ENCODE peak calls at places on chromosomes 2 and 18, in six cellular contexts. Y is HepG2, E is K562, J is NB4, W is GM12878, N is endothelial cell of umbilical vein. P is an unnamed sample.

GRCh38 chr2:118168606-118169005 is 80.3 kb downstream of the INSIG2 start:
- DNase-seq in W (no peak), E (no peak), N (no peak), Y (peak; percentile 21), J (no peak), P (no peak)

GRCh38 chr2:15084826-15085489 is 452.4 kb downstream of the LRATD1 start:
- DNase-seq in J (no peak), Y (no peak), N (no peak), E (no peak), W (no peak), P (no peak)

GRCh38 chr2:20194097-20194989 is 30.6 kb downstream of the SDC1 start:
- DNase-seq in Y (no peak), J (no peak), E (no peak), N (no peak), W (no peak), P (no peak)

GRCh38 chr2:207847807-207848544 is 78.3 kb upstream of the FZD5 start:
- DNase-seq in W (no peak), J (peak; percentile 15), E (no peak), N (peak; percentile 97), Y (peak; percentile 99), P (no peak)

GRCh38 chr2:69205076-69205475 is 182.0 kb downstream of the GFPT1 start:
- DNase-seq in J (no peak), N (no peak), W (no peak), E (no peak), Y (no peak), P (no peak)

GRCh38 chr18:28574175-28574574 is 397.2 kb upstream of the CDH2 start:
- DNase-seq in W (no peak), E (no peak), N (no peak), J (no peak), Y (no peak), P (no peak)

GRCh38 chr2:114201781-114202180 is 240.7 kb upstream of the DPP10 start:
- DNase-seq in E (peak; percentile 3), N (no peak), W (no peak), Y (peak; percentile 28), J (peak; percentile 23), P (no peak)

GRCh38 chr2:53317863-53318262 is 449.7 kb upstream of the CHAC2 start:
- DNase-seq in E (no peak), Y (no peak), N (no peak), J (no peak), W (no peak), P (no peak)

GRCh38 chr2:201109186-201109585 is 6.8 kb upstream of the CFLAR start:
- DNase-seq in E (no peak), W (no peak), J (no peak), Y (no peak), N (no peak), P (no peak)

GRCh38 chr18:42564761-42565160 is 550.7 kb downstream of the RIT2 start:
- DNase-seq in W (no peak), Y (no peak), J (no peak), N (no peak), E (no peak), P (no peak)

GRCh38 chr2:96264086-96264485 is 1.7 kb downstream of the TMEM127 start:
- DNase-seq in W (no peak), Y (no peak), E (no peak), J (no peak), N (no peak), P (no peak)

GRCh38 chr2:100752628-100753333 is 67.2 kb upstream of the NPAS2 start:
- DNase-seq in Y (peak; percentile 67), E (no peak), N (no peak), J (peak; percentile 58), W (no peak), P (peak; percentile 59)

GRCh38 chr2:102142829-102143449 is 393 bp downstream of the IL1R1 start:
- DNase-seq in Y (peak; percentile 39), E (peak; percentile 38), N (no peak), W (no peak), J (peak; percentile 61), P (peak; percentile 31)

GRCh38 chr2:129872438-129872837 is 107.0 kb upstream of the RAB6C start:
- DNase-seq in J (no peak), E (no peak), W (no peak), N (no peak), Y (no peak), P (no peak)

GRCh38 chr2:169365093-169365483 is 2.8 kb upstream of the LRP2 start:
- DNase-seq in E (no peak), J (peak; percentile 15), Y (no peak), W (no peak), N (no peak), P (no peak)

GRCh38 chr18:26480897-26481795 is 67.2 kb downstream of the KCTD1 start:
- DNase-seq in J (no peak), E (no peak), W (no peak), N (peak; percentile 92), Y (peak; percentile 5), P (peak; percentile 68)

GRCh38 chr18:36476433-36476832 is 178.9 kb downstream of the FHOD3 start:
- DNase-seq in N (no peak), W (no peak), Y (no peak), E (no peak), J (no peak), P (no peak)

GRCh38 chr18:2917255-2918047 is 70.6 kb downstream of the EMILIN2 start:
- DNase-seq in Y (no peak), W (no peak), J (no peak), N (peak; percentile 56), E (no peak), P (no peak)

GRCh38 chr2:216799873-216800421 is 59.9 kb downstream of the TNP1 start:
- DNase-seq in W (no peak), E (peak; percentile 60), N (no peak), J (no peak), Y (no peak), P (no peak)

GRCh38 chr2:86439879-86440630 is 1.1 kb upstream of the KDM3A start:
- DNase-seq in N (peak; percentile 21), J (no peak), W (no peak), Y (no peak), E (no peak), P (peak; percentile 13)

GRCh38 chr2:623384-623922 is 53.8 kb downstream of the TMEM18 start:
- DNase-seq in Y (no peak), N (no peak), W (no peak), J (no peak), E (no peak), P (no peak)

GRCh38 chr2:68721482-68722071 is 13.0 kb upstream of the ARHGAP25 start:
- DNase-seq in Y (no peak), E (peak; percentile 33), W (no peak), N (no peak), J (peak; percentile 61), P (no peak)

GRCh38 chr2:238907717-238908173 is 59.9 kb downstream of the TWIST2 start:
- DNase-seq in N (no peak), E (no peak), Y (no peak), W (no peak), J (no peak), P (no peak)

GRCh38 chr2:45267062-45267702 is 257.9 kb upstream of the SIX2 start:
- DNase-seq in Y (peak; percentile 33), E (no peak), N (no peak), J (no peak), W (no peak), P (no peak)

GRCh38 chr18:44937985-44938384 is 257.3 kb downstream of the SETBP1 start:
- DNase-seq in N (no peak), W (no peak), Y (no peak), J (no peak), E (no peak), P (no peak)
- TF ChIP-seq MYC in N (no peak), W (no peak), Y (no peak), J (no peak), E (no peak), P (no peak)

GRCh38 chr2:230953843-230954242 is 28.8 kb upstream of the GPR55 start:
- DNase-seq in W (no peak), J (no peak), Y (no peak), E (no peak), N (no peak), P (no peak)

GRCh38 chr2:230955163-230955779 is 30.2 kb upstream of the GPR55 start:
- DNase-seq in N (no peak), W (no peak), J (no peak), Y (no peak), E (no peak), P (no peak)

GRCh38 chr2:230952226-230952956 is 27.3 kb upstream of the GPR55 start:
- DNase-seq in W (no peak), Y (no peak), E (no peak), N (no peak), J (no peak), P (no peak)

GRCh38 chr2:230956827-230957755 is 32.0 kb upstream of the GPR55 start:
- DNase-seq in N (peak; percentile 12), Y (no peak), W (peak; percentile 91), J (peak; percentile 42), E (peak; percentile 8), P (peak; percentile 73)

GRCh38 chr2:230954738-230955137 is 29.7 kb upstream of the GPR55 start:
- DNase-seq in Y (no peak), J (no peak), W (no peak), E (no peak), N (no peak), P (no peak)
- TF ChIP-seq POLR2A in Y (no peak), J (no peak), W (no peak), E (no peak), N (no peak), P (no peak)

DNA sequence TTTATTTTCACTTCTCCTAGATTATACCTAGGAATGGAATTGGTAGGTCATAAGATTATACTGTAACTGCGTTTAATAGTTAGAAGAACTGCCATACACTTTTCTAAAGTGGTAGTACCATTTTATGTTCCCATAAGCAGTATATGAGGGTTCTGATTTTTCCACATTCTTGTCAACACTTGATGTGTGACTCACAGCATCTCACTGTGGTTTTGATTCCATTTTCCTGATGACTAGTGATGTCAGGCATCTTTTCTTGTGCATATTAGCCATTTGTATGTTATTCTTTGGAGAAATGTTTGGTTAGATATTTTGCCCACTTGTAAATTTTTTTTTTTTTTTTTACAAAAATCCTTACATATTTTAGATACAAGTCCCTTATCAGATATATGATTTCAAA is 2.3 kb downstream of the DCAF17 start:
- DNase-seq in E (no peak), W (no peak), Y (no peak), J (no peak), N (peak; percentile 38), P (peak; percentile 40)
- TF ChIP-seq MAX in E (no peak), W (no peak), Y (no peak), J (no peak), N (no peak), P (no peak)

GRCh38 chr18:48592540-48592939 is 53.7 kb downstream of the CTIF start:
- DNase-seq in E (peak; percentile 57), J (no peak), N (no peak), W (no peak), Y (no peak), P (no peak)
- TF ChIP-seq MYC in E (no peak), J (no peak), N (no peak), W (no peak), Y (no peak), P (no peak)

DNA sequence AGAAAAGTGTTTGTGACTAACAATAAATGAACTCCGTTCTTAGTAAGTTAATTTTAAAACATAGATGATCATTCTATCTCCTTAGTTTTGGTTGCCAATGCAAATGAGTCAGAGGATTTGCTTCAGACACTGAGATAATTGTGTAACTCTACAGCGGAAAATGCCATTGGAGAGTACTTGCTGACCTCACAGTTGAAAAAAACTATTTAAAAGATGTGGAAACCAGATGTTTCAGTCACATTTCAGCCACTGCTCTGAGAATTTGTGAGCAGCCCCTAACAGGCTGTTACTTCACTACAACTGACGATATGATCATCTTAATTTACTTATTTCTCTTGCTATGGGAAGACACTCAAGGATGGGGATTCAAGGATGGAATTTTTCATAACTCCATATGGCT is at the start of gene TNFAIP6:
- DNase-seq in E (no peak), N (no peak), J (peak; percentile 78), W (no peak), Y (no peak), P (peak; percentile 41)
- TF ChIP-seq POLR2A in E (no peak), N (no peak), J (no peak), W (no peak), Y (no peak), P (no peak)

GRCh38 chr2:191739194-191739593 is 61.3 kb downstream of the NABP1 start:
- DNase-seq in E (no peak), W (no peak), N (no peak), J (no peak), Y (no peak), P (no peak)
- TF ChIP-seq MAX in E (no peak), W (no peak), N (no peak), J (no peak), Y (no peak), P (no peak)